ENCODE peak calls at places on chromosomes 4 and X, in eight cellular contexts. B, V, G, F, U, C, T and N are unnamed samples.

GRCh38 chr4:84971319-84971932 is 4.9 kb upstream of the WDFY3 start:
- DNase-seq in U (no peak), F (peak; percentile 77), G (peak; percentile 21), V (peak; percentile 83), T (no peak), B (no peak), C (no peak), N (no peak)

GRCh38 chrX:45850197-45850774 is 649.6 kb upstream of the DIPK2B start:
- DNase-seq in F (no peak), T (no peak), U (no peak), V (peak; percentile 27), G (peak; percentile 16), C (peak; percentile 26), B (no peak), N (no peak)

GRCh38 chrX:105314468-105314867 is 94.0 kb upstream of the TEX13A start:
- DNase-seq in U (no peak), F (peak; percentile 82), T (no peak), C (no peak), G (no peak), V (no peak), B (no peak), N (no peak)

GRCh38 chr4:154348657-154349056 is 142.9 kb downstream of the DCHS2 start:
- DNase-seq in C (no peak), F (no peak), G (no peak), U (no peak), B (no peak), T (no peak), V (no peak), N (no peak)

GRCh38 chrX:1874899-1875298 is 260.0 kb downstream of the ASMT start:
- DNase-seq in G (no peak), F (no peak), C (no peak), T (no peak), U (no peak), V (no peak), B (no peak), N (no peak)

GRCh38 chr4:70754470-70754869 is 32.7 kb downstream of the RUFY3 start:
- DNase-seq in F (no peak), C (no peak), G (no peak), U (no peak), V (no peak), B (no peak), T (no peak), N (no peak)

GRCh38 chr4:169270810-169271691 is at the start of gene SH3RF1:
- DNase-seq in V (peak; percentile 95), T (peak; percentile 90), G (peak; percentile 77), F (peak; percentile 72), B (no peak), U (no peak), C (peak; percentile 89), N (peak; percentile 63)

GRCh38 chr4:73679836-73680235 is 59.6 kb upstream of the RASSF6 start:
- DNase-seq in V (peak; percentile 49), T (no peak), F (peak; percentile 91), C (no peak), B (no peak), G (no peak), U (no peak), N (no peak)

GRCh38 chr4:143410015-143410414 is 73.3 kb downstream of the GAB1 start:
- DNase-seq in U (no peak), F (no peak), G (no peak), V (no peak), T (no peak), B (no peak), C (no peak), N (no peak)

GRCh38 chrX:103464071-103464773 is 55.1 kb downstream of the RAB40A start:
- DNase-seq in G (no peak), B (no peak), T (no peak), U (no peak), F (peak; percentile 69), V (peak; percentile 47), C (no peak), N (no peak)

GRCh38 chr4:41746440-41747229 is 1.9 kb downstream of the PHOX2B start:
- DNase-seq in G (no peak), F (no peak), C (no peak), B (no peak), T (no peak), U (no peak), V (no peak), N (no peak)